ENCODE peak calls at places on chromosomes 16 and 17, in eight cellular contexts. One of them, this sample, is unnamed.
A peak's percentile ranks its signal among the peaks of the same experiment; 100 is the strongest.

GRCh38 chr16:72247821-72248253 is 75.9 kb upstream of the PMFBP1 start:
- DNase-seq in fibroblast of pulmonary artery: peak; percentile 48
- DNase-seq in tibial nerve: peak; percentile 15
- DNase-seq in AG04450: no peak
- DNase-seq in cardiac fibroblast: peak; percentile 56
- DNase-seq in ascending aorta: no peak
- DNase-seq in fibroblast of the aortic adventitia: peak; percentile 66
- DNase-seq in dorsolateral prefrontal cortex: no peak
- DNase-seq in this sample: no peak

GRCh38 chr16:15576960-15577958 is 65.7 kb downstream of the MARF1 start:
- DNase-seq in dorsolateral prefrontal cortex: no peak
- DNase-seq in fibroblast of pulmonary artery: no peak
- DNase-seq in ascending aorta: no peak
- DNase-seq in cardiac fibroblast: no peak
- DNase-seq in tibial nerve: no peak
- DNase-seq in fibroblast of the aortic adventitia: no peak
- DNase-seq in AG04450: no peak
- DNase-seq in this sample: no peak

GRCh38 chr17:74825952-74826713 is 33.6 kb downstream of the GRIN2C start:
- DNase-seq in fibroblast of the aortic adventitia: no peak
- DNase-seq in dorsolateral prefrontal cortex: no peak
- DNase-seq in fibroblast of pulmonary artery: no peak
- DNase-seq in cardiac fibroblast: no peak
- DNase-seq in ascending aorta: no peak
- DNase-seq in tibial nerve: no peak
- DNase-seq in AG04450: no peak
- DNase-seq in this sample: no peak

GRCh38 chr16:20899503-20900298 is 457 bp downstream of the DCUN1D3 start:
- DNase-seq in fibroblast of the aortic adventitia: no peak
- DNase-seq in cardiac fibroblast: no peak
- DNase-seq in dorsolateral prefrontal cortex: no peak
- DNase-seq in tibial nerve: no peak
- DNase-seq in ascending aorta: no peak
- DNase-seq in fibroblast of pulmonary artery: no peak
- DNase-seq in AG04450: no peak
- DNase-seq in this sample: no peak

GRCh38 chr17:47792457-47792856 is 29.1 kb downstream of the OSBPL7 start:
- DNase-seq in tibial nerve: no peak
- DNase-seq in fibroblast of the aortic adventitia: no peak
- DNase-seq in dorsolateral prefrontal cortex: no peak
- DNase-seq in ascending aorta: no peak
- DNase-seq in fibroblast of pulmonary artery: no peak
- DNase-seq in AG04450: no peak
- DNase-seq in cardiac fibroblast: no peak
- DNase-seq in this sample: no peak

GRCh38 chr17:57940653-57941329 is 14.4 kb downstream of the CUEDC1 start:
- DNase-seq in AG04450: no peak
- DNase-seq in tibial nerve: no peak
- DNase-seq in fibroblast of the aortic adventitia: no peak
- DNase-seq in ascending aorta: no peak
- DNase-seq in dorsolateral prefrontal cortex: no peak
- DNase-seq in fibroblast of pulmonary artery: no peak
- DNase-seq in cardiac fibroblast: no peak
- DNase-seq in this sample: peak; percentile 43

GRCh38 chr17:45106101-45106500 is 26.2 kb downstream of the PLCD3 start:
- DNase-seq in tibial nerve: no peak
- DNase-seq in AG04450: no peak
- DNase-seq in ascending aorta: no peak
- DNase-seq in cardiac fibroblast: no peak
- DNase-seq in fibroblast of the aortic adventitia: no peak
- DNase-seq in dorsolateral prefrontal cortex: no peak
- DNase-seq in fibroblast of pulmonary artery: no peak
- DNase-seq in this sample: no peak

GRCh38 chr16:84058664-84059063 is 16.1 kb upstream of the SLC38A8 start:
- DNase-seq in AG04450: no peak
- DNase-seq in cardiac fibroblast: peak; percentile 29
- DNase-seq in fibroblast of the aortic adventitia: no peak
- DNase-seq in ascending aorta: no peak
- DNase-seq in fibroblast of pulmonary artery: no peak
- DNase-seq in tibial nerve: no peak
- DNase-seq in dorsolateral prefrontal cortex: no peak
- DNase-seq in this sample: no peak

GRCh38 chr17:65609749-65610148 is 48.3 kb upstream of the AXIN2 start:
- DNase-seq in fibroblast of pulmonary artery: peak; percentile 85
- DNase-seq in fibroblast of the aortic adventitia: peak; percentile 62
- DNase-seq in dorsolateral prefrontal cortex: no peak
- DNase-seq in AG04450: no peak
- DNase-seq in tibial nerve: no peak
- DNase-seq in cardiac fibroblast: peak; percentile 86
- DNase-seq in ascending aorta: no peak
- DNase-seq in this sample: no peak

GRCh38 chr16:49600541-49600940 is 226.9 kb downstream of the C16orf78 start:
- DNase-seq in tibial nerve: no peak
- DNase-seq in fibroblast of pulmonary artery: no peak
- DNase-seq in cardiac fibroblast: no peak
- DNase-seq in ascending aorta: peak; percentile 41
- DNase-seq in dorsolateral prefrontal cortex: peak; percentile 22
- DNase-seq in AG04450: no peak
- DNase-seq in fibroblast of the aortic adventitia: no peak
- DNase-seq in this sample: no peak

GRCh38 chr17:57075785-57076184 is 9.3 kb upstream of the AKAP1 start:
- DNase-seq in fibroblast of pulmonary artery: no peak
- DNase-seq in cardiac fibroblast: no peak
- DNase-seq in fibroblast of the aortic adventitia: no peak
- DNase-seq in ascending aorta: no peak
- DNase-seq in dorsolateral prefrontal cortex: no peak
- DNase-seq in AG04450: no peak
- DNase-seq in tibial nerve: no peak
- DNase-seq in this sample: no peak

GRCh38 chr17:81037026-81037782 is 2.3 kb downstream of the BAIAP2 start:
- DNase-seq in fibroblast of pulmonary artery: no peak
- DNase-seq in AG04450: no peak
- DNase-seq in tibial nerve: no peak
- DNase-seq in fibroblast of the aortic adventitia: peak; percentile 65
- DNase-seq in dorsolateral prefrontal cortex: no peak
- DNase-seq in ascending aorta: peak; percentile 87
- DNase-seq in cardiac fibroblast: peak; percentile 22
- DNase-seq in this sample: no peak

GRCh38 chr17:606501-607243 is 108.0 kb downstream of the VPS53 start:
- DNase-seq in tibial nerve: no peak
- DNase-seq in AG04450: no peak
- DNase-seq in fibroblast of pulmonary artery: peak; percentile 20
- DNase-seq in dorsolateral prefrontal cortex: no peak
- DNase-seq in cardiac fibroblast: peak; percentile 35
- DNase-seq in ascending aorta: no peak
- DNase-seq in fibroblast of the aortic adventitia: no peak
- DNase-seq in this sample: no peak

GRCh38 chr17:65559802-65560627 is 1.4 kb downstream of the AXIN2 start:
- DNase-seq in tibial nerve: no peak
- DNase-seq in fibroblast of pulmonary artery: peak; percentile 31
- DNase-seq in fibroblast of the aortic adventitia: peak; percentile 20
- DNase-seq in ascending aorta: no peak
- DNase-seq in cardiac fibroblast: peak; percentile 48
- DNase-seq in dorsolateral prefrontal cortex: no peak
- DNase-seq in AG04450: no peak
- DNase-seq in this sample: no peak

GRCh38 chr17:15260376-15261062 is 4.6 kb downstream of the PMP22 start:
- DNase-seq in fibroblast of the aortic adventitia: peak; percentile 95
- DNase-seq in fibroblast of pulmonary artery: peak; percentile 88
- DNase-seq in tibial nerve: peak; percentile 83
- DNase-seq in AG04450: peak; percentile 68
- DNase-seq in cardiac fibroblast: peak; percentile 93
- DNase-seq in dorsolateral prefrontal cortex: peak; percentile 85
- DNase-seq in ascending aorta: peak; percentile 92
- DNase-seq in this sample: peak; percentile 33

GRCh38 chr16:82638095-82638798 is 11.5 kb downstream of the CDH13 start:
- DNase-seq in tibial nerve: no peak
- DNase-seq in fibroblast of pulmonary artery: peak; percentile 91
- DNase-seq in ascending aorta: no peak
- DNase-seq in AG04450: no peak
- DNase-seq in fibroblast of the aortic adventitia: peak; percentile 79
- DNase-seq in cardiac fibroblast: peak; percentile 87
- DNase-seq in dorsolateral prefrontal cortex: no peak
- DNase-seq in this sample: no peak

GRCh38 chr17:78130439-78131101 is at the start of gene TMC8:
- DNase-seq in AG04450: no peak
- DNase-seq in fibroblast of the aortic adventitia: no peak
- DNase-seq in cardiac fibroblast: no peak
- DNase-seq in dorsolateral prefrontal cortex: no peak
- DNase-seq in fibroblast of pulmonary artery: no peak
- DNase-seq in ascending aorta: no peak
- DNase-seq in tibial nerve: peak; percentile 39
- DNase-seq in this sample: peak; percentile 91

DNA sequence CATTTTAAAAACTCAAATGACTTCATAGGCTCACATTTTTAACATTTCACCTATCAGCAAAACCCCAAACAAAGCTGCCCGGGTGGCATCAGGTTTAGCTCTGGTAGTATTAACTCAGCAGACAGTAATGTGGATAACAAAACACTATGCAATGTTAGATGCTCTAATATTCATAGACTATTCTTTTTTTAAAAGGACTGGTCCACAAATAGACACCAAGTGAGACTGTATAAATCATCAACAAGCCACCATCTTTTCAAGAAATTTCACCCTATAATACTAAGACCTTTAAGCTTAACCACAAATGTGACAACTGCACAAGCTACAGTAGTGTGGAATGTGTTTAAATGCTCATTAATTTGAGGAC is 20.2 kb downstream of the SNN start:
- DNase-seq in tibial nerve: no peak
- DNase-seq in ascending aorta: no peak
- DNase-seq in AG04450: no peak
- DNase-seq in dorsolateral prefrontal cortex: no peak
- DNase-seq in cardiac fibroblast: no peak
- DNase-seq in fibroblast of pulmonary artery: no peak
- DNase-seq in fibroblast of the aortic adventitia: no peak
- DNase-seq in this sample: no peak
- H3K4me3 ChIP-seq in tibial nerve: no peak overlapping the region
- H3K4me3 ChIP-seq in ascending aorta: no peak overlapping the region
- H3K4me3 ChIP-seq in AG04450: no peak overlapping the region
- H3K4me3 ChIP-seq in dorsolateral prefrontal cortex: no peak overlapping the region
- H3K4me3 ChIP-seq in cardiac fibroblast: no peak overlapping the region
- H3K4me3 ChIP-seq in fibroblast of pulmonary artery: no peak overlapping the region
- H3K4me3 ChIP-seq in fibroblast of the aortic adventitia: no peak overlapping the region
- H3K4me3 ChIP-seq in this sample: no peak overlapping the region

DNA sequence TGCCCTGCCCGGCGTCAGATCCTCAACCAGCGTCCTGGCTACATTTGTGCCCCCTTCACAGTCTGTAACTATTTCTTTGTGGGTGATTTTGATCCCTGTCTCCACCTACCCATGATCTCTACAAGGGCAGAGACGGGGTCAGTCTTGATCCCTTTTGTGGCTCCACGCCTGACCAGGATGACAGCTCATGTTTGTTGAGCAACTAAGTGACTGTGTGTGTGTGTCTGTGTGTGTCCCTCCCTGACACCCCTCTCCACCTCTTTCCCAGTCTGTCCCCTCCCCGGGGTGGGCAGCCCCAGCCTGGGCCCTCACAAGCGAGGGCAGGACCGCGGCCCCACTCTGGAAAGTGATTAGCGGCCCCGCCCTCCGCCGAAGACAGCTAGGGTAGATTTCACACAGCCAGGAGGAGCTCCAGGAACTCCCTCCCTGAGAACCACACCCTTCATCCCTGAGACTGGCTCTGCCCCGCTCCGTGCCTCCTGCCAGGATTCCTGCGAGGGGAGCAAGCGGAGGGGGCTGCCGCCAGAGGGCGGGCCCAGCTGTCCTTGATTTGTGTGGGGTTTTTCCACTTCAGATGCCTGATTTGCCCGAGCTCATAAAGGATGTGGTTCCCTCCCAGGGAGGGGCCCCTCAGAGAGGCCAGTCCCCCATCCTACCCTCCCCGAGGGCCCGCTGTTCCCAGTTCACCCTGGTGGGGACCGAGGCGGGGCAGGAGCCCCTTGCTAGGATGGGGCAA is 5.3 kb upstream of the HS3ST6 start:
- DNase-seq in cardiac fibroblast: peak; percentile 49
- DNase-seq in ascending aorta: no peak
- DNase-seq in fibroblast of pulmonary artery: peak; percentile 20
- DNase-seq in fibroblast of the aortic adventitia: peak; percentile 46
- DNase-seq in AG04450: no peak
- DNase-seq in tibial nerve: no peak
- DNase-seq in dorsolateral prefrontal cortex: no peak
- DNase-seq in this sample: no peak
- TF ChIP-seq CTCF in cardiac fibroblast: peak; percentile 17
- TF ChIP-seq CTCF in ascending aorta: no peak
- TF ChIP-seq CTCF in fibroblast of pulmonary artery: peak; percentile 19
- TF ChIP-seq CTCF in fibroblast of the aortic adventitia: peak; percentile 21
- TF ChIP-seq CTCF in AG04450: peak; percentile 31
- TF ChIP-seq CTCF in tibial nerve: no peak
- TF ChIP-seq CTCF in dorsolateral prefrontal cortex: no peak
- TF ChIP-seq CTCF in this sample: no peak

DNA sequence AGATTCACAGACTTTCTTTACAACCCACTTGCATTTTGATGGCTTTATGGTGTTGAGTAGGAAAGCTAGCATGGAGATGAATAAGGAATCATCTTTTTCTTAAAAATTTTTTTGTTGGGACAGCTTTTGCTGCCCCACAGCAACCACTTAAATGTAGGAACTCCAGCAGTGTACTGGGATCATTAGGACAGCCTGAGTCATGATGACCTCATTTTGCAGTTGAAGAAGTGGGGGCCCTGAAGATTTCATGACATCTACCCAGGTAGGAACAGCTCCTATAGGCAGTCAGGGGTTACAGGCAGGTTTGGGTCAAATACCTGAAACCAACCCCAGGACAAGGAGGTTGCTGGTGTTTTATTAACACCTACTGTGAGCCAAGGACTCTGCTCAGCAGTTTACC is 2.1 kb downstream of the METTL22 start:
- DNase-seq in AG04450: no peak
- DNase-seq in cardiac fibroblast: no peak
- DNase-seq in fibroblast of pulmonary artery: peak; percentile 8
- DNase-seq in tibial nerve: no peak
- DNase-seq in ascending aorta: no peak
- DNase-seq in dorsolateral prefrontal cortex: no peak
- DNase-seq in fibroblast of the aortic adventitia: no peak
- DNase-seq in this sample: no peak
- H3K4me3 ChIP-seq in AG04450: no peak overlapping the region
- H3K4me3 ChIP-seq in cardiac fibroblast: no peak overlapping the region
- H3K4me3 ChIP-seq in fibroblast of pulmonary artery: no peak overlapping the region
- H3K4me3 ChIP-seq in tibial nerve: no peak overlapping the region
- H3K4me3 ChIP-seq in ascending aorta: no peak overlapping the region
- H3K4me3 ChIP-seq in dorsolateral prefrontal cortex: peak overlapping the region; percentile 9
- H3K4me3 ChIP-seq in fibroblast of the aortic adventitia: no peak overlapping the region
- H3K4me3 ChIP-seq in this sample: no peak overlapping the region

DNA sequence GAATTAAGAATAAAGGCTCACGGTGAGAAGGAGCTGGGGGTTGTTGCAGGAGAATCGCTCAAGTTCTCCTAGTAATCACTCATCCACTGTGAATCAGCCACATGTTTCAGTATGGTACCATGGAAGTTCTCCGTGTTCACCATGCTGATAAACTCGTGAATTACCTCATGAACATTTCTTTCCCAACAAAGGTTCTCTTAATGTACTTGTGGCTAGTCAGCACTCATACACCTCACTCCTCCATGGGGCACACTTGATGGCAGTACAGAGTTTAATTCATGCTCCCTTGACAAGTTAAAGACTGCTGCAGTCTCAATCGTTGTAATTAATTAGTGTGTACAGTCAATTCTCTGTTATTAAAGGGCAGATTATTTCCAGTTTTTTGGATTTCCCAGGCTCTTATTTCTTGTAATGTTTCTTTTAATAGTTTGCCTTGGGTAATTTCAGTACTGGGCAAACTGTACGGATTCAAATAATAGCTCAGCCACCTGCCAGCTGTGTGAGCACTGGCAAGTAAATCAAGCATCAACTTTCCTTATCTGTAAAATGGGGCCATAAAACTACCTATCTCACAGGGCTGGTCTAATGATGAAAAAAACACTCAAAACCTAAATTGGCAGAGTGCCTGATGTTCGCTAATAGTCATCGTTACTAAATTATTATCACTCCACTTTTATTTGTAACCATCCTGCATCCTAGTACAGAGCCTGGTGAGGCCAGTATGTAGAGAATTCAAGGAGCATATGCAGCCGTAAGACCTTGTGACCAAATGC is 6.1 kb downstream of the GOT2 start:
- DNase-seq in AG04450: no peak
- DNase-seq in cardiac fibroblast: no peak
- DNase-seq in tibial nerve: no peak
- DNase-seq in fibroblast of pulmonary artery: no peak
- DNase-seq in dorsolateral prefrontal cortex: no peak
- DNase-seq in ascending aorta: no peak
- DNase-seq in fibroblast of the aortic adventitia: no peak
- DNase-seq in this sample: no peak
- TF ChIP-seq CTCF in AG04450: no peak
- TF ChIP-seq CTCF in cardiac fibroblast: no peak
- TF ChIP-seq CTCF in tibial nerve: no peak
- TF ChIP-seq CTCF in fibroblast of pulmonary artery: no peak
- TF ChIP-seq CTCF in dorsolateral prefrontal cortex: no peak
- TF ChIP-seq CTCF in ascending aorta: no peak
- TF ChIP-seq CTCF in fibroblast of the aortic adventitia: no peak
- TF ChIP-seq CTCF in this sample: no peak